ENCODE peak calls at places on chromosomes 2 and 18, in eight cellular contexts. G is A549, M is neural progenitor cell, H is upper lobe of right lung, O is choroid plexus epithelial cell, V is nephron progenitor cell, E is RWPE1, P is fibroblast of mammary gland. N is an unnamed sample.

GRCh38 chr2:28567076-28567471 is 71.2 kb downstream of the PLB1 start:
- DNase-seq in G (peak), M (peak), H (peak), O (peak), V (no peak), E (no peak), P (no peak), N (no peak)

GRCh38 chr2:218860950-218861381 is 1.4 kb downstream of the WNT6 start:
- DNase-seq in G (no peak), M (peak), H (peak), O (peak), V (peak), E (peak), P (peak), N (no peak)

GRCh38 chr2:121771976-121772742 is 16.7 kb downstream of the TSN start:
- DNase-seq in G (no peak), M (no peak), H (no peak), O (peak), V (peak), E (no peak), P (peak), N (no peak)

GRCh38 chr18:38900445-38900844 is 1334.8 kb upstream of the CELF4 start:
- DNase-seq in G (no peak), M (no peak), H (no peak), O (no peak), V (no peak), E (no peak), P (no peak), N (no peak)

GRCh38 chr2:175476374-175476773 is 294.9 kb upstream of the ATP5MC3 start:
- DNase-seq in G (no peak), M (no peak), H (no peak), O (no peak), V (no peak), E (no peak), P (no peak), N (no peak)

GRCh38 chr18:59211629-59212028 is 8.3 kb upstream of the GRP start:
- DNase-seq in G (no peak), M (no peak), H (no peak), O (no peak), V (no peak), E (no peak), P (no peak), N (no peak)

GRCh38 chr2:74742486-74742885 is 88.4 kb downstream of the SEMA4F start:
- DNase-seq in G (no peak), M (no peak), H (no peak), O (no peak), V (no peak), E (no peak), P (peak), N (no peak)

GRCh38 chr2:204695506-204695905 is 150.2 kb downstream of the PARD3B start:
- DNase-seq in G (no peak), M (no peak), H (no peak), O (peak), V (no peak), E (no peak), P (no peak), N (peak)

GRCh38 chr2:31337197-31337596 is 77.3 kb downstream of the XDH start:
- DNase-seq in G (no peak), M (no peak), H (no peak), O (peak), V (no peak), E (no peak), P (no peak), N (peak)

GRCh38 chr2:236177604-236177966 is 9.4 kb upstream of the GBX2 start:
- DNase-seq in G (peak), M (peak), H (peak), O (peak), V (peak), E (no peak), P (peak), N (no peak)

GRCh38 chr2:127175406-127175805 is 44.7 kb downstream of the CYP27C1 start:
- DNase-seq in G (no peak), M (no peak), H (no peak), O (peak), V (no peak), E (peak), P (peak), N (peak)

GRCh38 chr2:190637903-190638618 is 10.8 kb upstream of the NAB1 start:
- DNase-seq in G (peak), M (no peak), H (no peak), O (peak), V (no peak), E (no peak), P (no peak), N (no peak)

GRCh38 chr2:102049756-102050443 is 58.1 kb downstream of the IL1R2 start:
- DNase-seq in G (no peak), M (no peak), H (no peak), O (no peak), V (no peak), E (no peak), P (peak), N (no peak)

GRCh38 chr2:241922396-241922795 is 52.9 kb downstream of the RTP5 start:
- DNase-seq in G (no peak), M (no peak), H (no peak), O (no peak), V (no peak), E (no peak), P (no peak), N (no peak)

GRCh38 chr2:217382794-217383193 is 522.9 kb upstream of the TNP1 start:
- DNase-seq in G (no peak), M (no peak), H (no peak), O (no peak), V (no peak), E (no peak), P (no peak), N (no peak)

GRCh38 chr2:175218551-175218950 is 37.0 kb upstream of the ATP5MC3 start:
- DNase-seq in G (no peak), M (no peak), H (no peak), O (no peak), V (no peak), E (no peak), P (no peak), N (no peak)

GRCh38 chr2:151027147-151027546 is 234.5 kb downstream of the RBM43 start:
- DNase-seq in G (no peak), M (no peak), H (no peak), O (peak), V (no peak), E (no peak), P (peak), N (no peak)

GRCh38 chr18:79770826-79771225 is 26.9 kb upstream of the KCNG2 start:
- DNase-seq in G (no peak), M (no peak), H (peak), O (no peak), V (no peak), E (no peak), P (no peak), N (no peak)

GRCh38 chr18:70387018-70387417 is 98.2 kb downstream of the SOCS6 start:
- DNase-seq in G (no peak), M (no peak), H (no peak), O (no peak), V (no peak), E (no peak), P (peak), N (no peak)

GRCh38 chr2:163515836-163516235 is 220.0 kb downstream of the FIGN start:
- DNase-seq in G (no peak), M (no peak), H (no peak), O (no peak), V (no peak), E (no peak), P (no peak), N (no peak)

GRCh38 chr2:20093263-20094141 is 42.1 kb upstream of the LAPTM4A start:
- DNase-seq in G (peak), M (peak), H (no peak), O (peak), V (peak), E (peak), P (peak), N (peak)

GRCh38 chr18:40841473-40841872 is 1113.6 kb upstream of the PIK3C3 start:
- DNase-seq in G (no peak), M (no peak), H (no peak), O (peak), V (no peak), E (peak), P (peak), N (peak)

GRCh38 chr2:127220102-127220806 is at the start of gene CYP27C1:
- DNase-seq in G (no peak), M (peak), H (no peak), O (peak), V (peak), E (no peak), P (no peak), N (no peak)

GRCh38 chr2:241159116-241159515 is 8.8 kb downstream of the PPP1R7 start:
- DNase-seq in G (no peak), M (no peak), H (no peak), O (no peak), V (no peak), E (no peak), P (peak), N (no peak)

GRCh38 chr2:136389809-136390208 is 271.9 kb upstream of the CXCR4 start:
- DNase-seq in G (no peak), M (no peak), H (no peak), O (no peak), V (no peak), E (no peak), P (no peak), N (no peak)

GRCh38 chr2:190044866-190045265 is 17.7 kb downstream of the MSTN start:
- DNase-seq in G (no peak), M (no peak), H (no peak), O (no peak), V (no peak), E (no peak), P (no peak), N (no peak)

GRCh38 chr2:237513693-237514092 is 26.6 kb downstream of the MLPH start:
- DNase-seq in G (no peak), M (no peak), H (no peak), O (no peak), V (no peak), E (no peak), P (no peak), N (no peak)

GRCh38 chr18:24104486-24104885 is 34.4 kb upstream of the CABYR start:
- DNase-seq in G (no peak), M (no peak), H (no peak), O (no peak), V (no peak), E (no peak), P (no peak), N (no peak)

GRCh38 chr2:14909795-14910194 is 277.3 kb downstream of the LRATD1 start:
- DNase-seq in G (no peak), M (no peak), H (no peak), O (no peak), V (no peak), E (no peak), P (peak), N (no peak)

GRCh38 chr2:220071716-220072115 is 444.3 kb downstream of the SLC4A3 start:
- DNase-seq in G (no peak), M (no peak), H (no peak), O (no peak), V (no peak), E (no peak), P (no peak), N (peak)

GRCh38 chr2:74548285-74548918 is 5.3 kb downstream of the LOXL3 start:
- DNase-seq in G (no peak), M (peak), H (no peak), O (no peak), V (no peak), E (no peak), P (no peak), N (no peak)

GRCh38 chr18:7116832-7117389 is 686 bp downstream of the LAMA1 start:
- DNase-seq in G (no peak), M (peak), H (no peak), O (peak), V (peak), E (no peak), P (no peak), N (no peak)

GRCh38 chr18:34772887-34773286 is 62.8 kb downstream of the DTNA start:
- DNase-seq in G (no peak), M (no peak), H (no peak), O (peak), V (no peak), E (no peak), P (peak), N (peak)

GRCh38 chr2:108538000-108538625 is 3.8 kb downstream of the LIMS1 start:
- DNase-seq in G (no peak), M (no peak), H (no peak), O (peak), V (no peak), E (peak), P (no peak), N (no peak)

GRCh38 chr2:156430236-156430977 is 5.8 kb upstream of the GPD2 start:
- DNase-seq in G (peak), M (no peak), H (no peak), O (peak), V (no peak), E (no peak), P (peak), N (no peak)

GRCh38 chr18:63961430-63961980 is 8.4 kb upstream of the SERPINB8 start:
- DNase-seq in G (no peak), M (no peak), H (no peak), O (no peak), V (no peak), E (no peak), P (no peak), N (peak)

GRCh38 chr2:196592912-196593881 is 46.3 kb upstream of the CCDC150 start:
- DNase-seq in G (peak), M (peak), H (peak), O (peak), V (peak), E (peak), P (peak), N (peak)

GRCh38 chr2:196459539-196459938 is 180.0 kb upstream of the CCDC150 start:
- DNase-seq in G (no peak), M (no peak), H (no peak), O (peak), V (no peak), E (no peak), P (no peak), N (no peak)

GRCh38 chr18:76558881-76559667 is 64.0 kb upstream of the ZNF516 start:
- DNase-seq in G (no peak), M (no peak), H (peak), O (no peak), V (no peak), E (peak), P (peak), N (peak)

DNA sequence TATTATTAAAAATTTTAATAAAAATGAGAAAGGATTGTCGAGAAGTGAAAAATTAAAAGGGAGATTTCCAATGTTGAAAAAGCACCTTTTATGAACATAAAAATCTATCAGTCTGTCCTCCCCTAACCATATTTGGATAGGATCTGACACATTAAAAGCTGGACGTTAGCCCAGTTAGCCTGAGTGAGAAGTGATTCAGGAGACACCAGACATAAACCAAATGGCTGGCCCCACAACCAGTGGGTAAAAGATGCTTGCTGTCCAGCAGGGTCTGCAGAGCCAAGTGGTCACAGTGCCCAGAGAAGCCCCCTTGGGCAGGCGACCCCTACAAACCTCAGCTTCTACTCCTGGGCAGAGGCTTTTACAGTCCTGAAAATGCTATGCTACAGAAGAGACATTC is 253.8 kb upstream of the LYPD1 start:
- DNase-seq in G (no peak), M (no peak), H (no peak), O (peak), V (no peak), E (no peak), P (no peak), N (no peak)
- TF ChIP-seq CTCF in G (no peak), M (no peak), H (no peak), O (no peak), V (no peak), E (no peak), P (no peak), N (no peak)

DNA sequence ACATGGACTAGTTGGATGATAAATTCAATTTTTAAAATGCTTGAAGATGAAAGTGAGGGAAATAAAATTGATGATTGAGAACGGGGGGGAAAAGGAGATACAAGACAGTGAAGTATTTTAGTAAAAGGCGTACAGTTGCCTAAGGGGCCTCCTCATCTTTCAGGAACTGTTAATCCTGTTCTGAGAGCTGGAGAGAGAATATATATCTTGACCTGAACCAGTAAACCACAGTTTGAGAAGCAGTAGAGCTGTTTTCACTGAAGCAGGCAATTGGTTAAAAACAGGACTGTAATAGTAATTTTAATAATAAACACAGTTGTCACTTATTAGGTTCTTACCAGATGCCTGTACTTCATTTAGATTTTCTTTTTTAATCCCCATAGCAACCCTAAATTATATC is 137.5 kb downstream of the MAP3K20 start:
- DNase-seq in G (no peak), M (no peak), H (no peak), O (no peak), V (no peak), E (no peak), P (no peak), N (no peak)
- TF ChIP-seq CTCF in G (no peak), M (no peak), H (no peak), O (no peak), V (no peak), E (no peak), P (no peak), N (no peak)

DNA sequence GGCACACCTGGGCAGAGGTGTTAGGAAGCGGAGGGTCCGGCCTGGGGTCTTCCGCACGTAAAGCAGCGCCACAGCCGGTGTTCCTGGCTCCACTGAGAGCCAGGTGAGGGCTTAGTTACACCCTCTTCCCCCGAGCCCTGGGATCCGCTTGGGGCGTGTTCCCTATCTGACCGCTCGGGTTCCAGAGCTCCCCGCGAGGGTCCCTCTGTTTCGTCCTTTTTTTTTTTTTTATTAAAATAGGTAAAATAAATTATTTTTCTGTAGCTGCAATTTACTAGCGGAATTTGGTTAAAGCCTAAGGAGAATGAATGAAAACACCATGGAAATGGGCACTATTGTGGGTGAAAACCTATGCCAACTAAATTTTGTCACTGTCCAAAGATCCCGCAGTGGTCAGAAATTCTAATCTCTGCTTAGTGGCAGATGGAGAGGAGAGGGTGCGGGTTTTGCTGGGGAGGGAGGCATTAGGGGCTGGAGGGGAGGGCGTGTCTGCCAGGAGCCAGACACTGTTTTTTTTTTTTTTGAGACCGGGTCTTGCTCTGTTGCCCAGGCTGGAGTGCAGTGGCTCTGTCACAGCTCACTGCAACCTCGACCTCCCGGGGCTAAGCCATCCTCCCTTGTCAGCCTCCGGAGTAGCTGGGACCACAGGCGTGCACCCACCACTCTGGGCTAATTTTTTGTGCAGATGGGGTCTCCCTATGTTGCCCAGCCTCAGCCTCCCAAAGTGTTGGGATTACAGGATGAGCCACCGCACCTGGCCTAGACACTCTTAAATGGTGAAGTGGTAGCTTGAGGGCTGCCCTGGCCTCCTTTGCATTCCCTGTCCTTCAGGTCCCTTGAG is 834 bp downstream of the PDCL3 start:
- DNase-seq in G (no peak), M (peak), H (no peak), O (no peak), V (peak), E (no peak), P (no peak), N (no peak)
- TF ChIP-seq CTCF in G (no peak), M (no peak), H (no peak), O (no peak), V (no peak), E (no peak), P (no peak), N (no peak)

GRCh38 chr2:68255736-68256450 is 3.6 kb upstream of the PPP3R1 start:
- DNase-seq in G (no peak), M (peak), H (no peak), O (no peak), V (no peak), E (no peak), P (peak), N (peak)

GRCh38 chr2:68263632-68264031 is 11.3 kb upstream of the PPP3R1 start:
- DNase-seq in G (no peak), M (no peak), H (no peak), O (no peak), V (no peak), E (no peak), P (no peak), N (no peak)

GRCh38 chr2:68253211-68254068 is 1.1 kb upstream of the PPP3R1 start:
- DNase-seq in G (peak), M (peak), H (no peak), O (no peak), V (no peak), E (no peak), P (peak), N (no peak)

GRCh38 chr2:68258854-68259253 is 6.5 kb upstream of the PPP3R1 start:
- DNase-seq in G (no peak), M (no peak), H (no peak), O (no peak), V (no peak), E (no peak), P (no peak), N (no peak)
- TF ChIP-seq CTCF in G (no peak), M (no peak), H (no peak), O (no peak), V (no peak), E (no peak), P (no peak), N (no peak)